ENCODE peak calls at places on chromosome 1, in four cellular contexts. C is heart right ventricle, U is tibial artery, B is sigmoid colon. F is an unnamed sample.

GRCh38 chr1:224433671-224434446 is 738 bp downstream of the WDR26 start:
- DNase-seq in C (peak), U (peak), B (peak), F (peak)

GRCh38 chr1:203036135-203036534 is 9.8 kb downstream of the PPFIA4 start:
- DNase-seq in C (no peak), U (no peak), B (no peak), F (no peak)

GRCh38 chr1:95003433-95003738 is 69.4 kb downstream of the ALG14 start:
- DNase-seq in C (no peak), U (no peak), B (no peak), F (no peak)

GRCh38 chr1:112759228-112759627 is 44.1 kb upstream of the PPM1J start:
- DNase-seq in C (no peak), U (no peak), B (no peak), F (no peak)

GRCh38 chr1:202567747-202568146 is 142.5 kb downstream of the SYT2 start:
- DNase-seq in C (no peak), U (no peak), B (no peak), F (no peak)

GRCh38 chr1:155859881-155860841 is 794 bp downstream of the SYT11 start:
- DNase-seq in C (peak), U (peak), B (peak), F (peak)

GRCh38 chr1:8422439-8423133 is 104.7 kb downstream of the SLC45A1 start:
- DNase-seq in C (no peak), U (peak), B (no peak), F (peak)

GRCh38 chr1:224338150-224338838 is 8.3 kb upstream of the NVL start:
- DNase-seq in C (no peak), U (no peak), B (no peak), F (no peak)

GRCh38 chr1:151715726-151716404 is 738 bp downstream of the CELF3 start:
- DNase-seq in C (no peak), U (no peak), B (no peak), F (no peak)

GRCh38 chr1:58929667-58930325 is 145.9 kb upstream of the JUN start:
- DNase-seq in C (no peak), U (no peak), B (no peak), F (no peak)

GRCh38 chr1:155057788-155058211 is 5.7 kb upstream of the EFNA4 start:
- DNase-seq in C (no peak), U (no peak), B (no peak), F (no peak)

GRCh38 chr1:57218487-57219079 is 205.3 kb downstream of the DAB1 start:
- DNase-seq in C (no peak), U (no peak), B (no peak), F (no peak)

GRCh38 chr1:21335750-21336168 is 45.5 kb upstream of the ECE1 start:
- DNase-seq in C (no peak), U (no peak), B (peak), F (peak)

GRCh38 chr1:162166934-162167615 is 97.6 kb downstream of the NOS1AP start:
- DNase-seq in C (no peak), U (no peak), B (no peak), F (no peak)

GRCh38 chr1:3727042-3727824 is 25.0 kb upstream of the CCDC27 start:
- DNase-seq in C (no peak), U (no peak), B (no peak), F (no peak)

GRCh38 chr1:8520483-8520966 is 202.6 kb downstream of the SLC45A1 start:
- DNase-seq in C (no peak), U (no peak), B (no peak), F (no peak)

GRCh38 chr1:178574345-178574744 is 61.4 kb downstream of the TEX35 start:
- DNase-seq in C (no peak), U (no peak), B (no peak), F (no peak)

GRCh38 chr1:11648039-11648438 is 6.2 kb downstream of the FBXO2 start:
- DNase-seq in C (no peak), U (no peak), B (no peak), F (no peak)

GRCh38 chr1:168760781-168761180 is 31.8 kb upstream of the DPT start:
- DNase-seq in C (no peak), U (no peak), B (no peak), F (no peak)

GRCh38 chr1:3774503-3775247 is 2.1 kb downstream of the SMIM1 start:
- DNase-seq in C (no peak), U (no peak), B (no peak), F (no peak)

GRCh38 chr1:235429143-235429542 is 61.9 kb downstream of the TBCE start:
- DNase-seq in C (no peak), U (no peak), B (no peak), F (no peak)

GRCh38 chr1:235430991-235431390 is 63.8 kb downstream of the TBCE start:
- DNase-seq in C (no peak), U (no peak), B (no peak), F (no peak)

DNA sequence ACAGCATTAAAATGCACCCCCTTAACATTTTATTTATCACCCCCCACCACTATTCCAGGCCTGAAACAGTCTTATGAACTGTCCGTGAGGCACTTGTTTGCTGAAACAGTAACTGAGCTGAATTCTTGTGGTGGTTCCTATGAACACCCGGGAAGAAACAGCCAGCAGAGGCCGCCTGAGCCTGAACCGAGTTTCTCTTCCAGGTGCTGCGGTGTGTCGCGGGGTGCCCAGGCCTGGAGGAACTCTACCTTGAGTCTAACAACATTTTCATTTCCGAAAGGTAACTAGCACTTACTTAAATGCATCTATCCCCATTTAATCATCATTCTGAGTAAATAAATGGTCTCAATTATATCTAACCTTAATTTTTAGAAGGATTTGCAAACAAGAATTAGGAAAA is 66.8 kb downstream of the TBCE start:
- DNase-seq in C (no peak), U (no peak), B (no peak), F (no peak)
- TF ChIP-seq CTCF in C (no peak), U (no peak), B (no peak), F (no peak)

GRCh38 chr1:33087677-33088076 is 6.7 kb downstream of the AZIN2 start:
- DNase-seq in C (no peak), U (no peak), B (no peak), F (no peak)
- TF ChIP-seq CTCF in C (no peak), U (no peak), B (no peak), F (no peak)

GRCh38 chr1:234454910-234455309 is 24.1 kb downstream of the TARBP1 start:
- DNase-seq in C (no peak), U (no peak), B (no peak), F (no peak)

GRCh38 chr1:234460652-234461051 is 18.3 kb downstream of the TARBP1 start:
- DNase-seq in C (no peak), U (no peak), B (no peak), F (no peak)

GRCh38 chr1:234452566-234452965 is 26.4 kb downstream of the TARBP1 start:
- DNase-seq in C (no peak), U (no peak), B (no peak), F (no peak)

GRCh38 chr1:234463749-234464148 is 15.2 kb downstream of the TARBP1 start:
- DNase-seq in C (no peak), U (no peak), B (no peak), F (no peak)

GRCh38 chr1:234458352-234459027 is 20.5 kb downstream of the TARBP1 start:
- DNase-seq in C (no peak), U (no peak), B (no peak), F (no peak)
- TF ChIP-seq CTCF in C (no peak), U (no peak), B (no peak), F (no peak)

DNA sequence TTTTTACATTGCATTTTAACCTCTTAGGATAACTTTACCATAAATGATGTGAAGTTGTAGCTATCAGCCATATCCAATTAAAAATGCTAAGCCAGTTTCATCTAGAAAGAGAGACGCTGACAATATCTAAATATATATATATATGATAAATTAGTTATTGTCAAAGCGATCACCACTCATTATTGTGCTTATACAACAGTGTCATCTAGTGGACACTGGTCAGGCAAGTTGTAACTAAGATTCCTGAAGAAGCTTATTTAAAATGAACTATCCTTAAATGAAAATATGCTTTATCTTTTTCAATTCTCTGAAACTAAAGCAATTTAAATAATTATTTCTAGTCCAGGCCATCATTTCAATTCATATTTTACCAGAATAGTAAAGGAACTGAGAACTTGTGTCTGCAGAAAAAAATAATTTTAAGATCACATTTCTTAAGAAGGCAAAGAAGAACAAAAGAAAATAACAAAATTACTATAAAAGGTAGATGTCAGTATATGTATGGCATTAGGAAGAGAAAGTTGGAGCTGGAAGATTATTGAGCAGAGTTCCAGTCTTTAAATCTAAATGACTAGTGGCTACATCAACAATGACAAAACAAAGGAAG is 193.3 kb upstream of the SNX7 start:
- DNase-seq in C (no peak), U (no peak), B (no peak), F (no peak)
- TF ChIP-seq CTCF in C (peak), U (peak), B (no peak), F (no peak)

GRCh38 chr1:214551052-214551435 is 358 bp downstream of the PTPN14 start:
- DNase-seq in C (peak), U (peak), B (peak), F (peak)

GRCh38 chr1:214551436-214552173 is at the start of gene PTPN14:
- DNase-seq in C (peak), U (peak), B (peak), F (peak)

GRCh38 chr1:214550339-214551051 is 907 bp downstream of the PTPN14 start:
- DNase-seq in C (peak), U (no peak), B (no peak), F (no peak)

GRCh38 chr1:214548988-214549387 is 2.4 kb downstream of the PTPN14 start:
- DNase-seq in C (peak), U (no peak), B (peak), F (no peak)

DNA sequence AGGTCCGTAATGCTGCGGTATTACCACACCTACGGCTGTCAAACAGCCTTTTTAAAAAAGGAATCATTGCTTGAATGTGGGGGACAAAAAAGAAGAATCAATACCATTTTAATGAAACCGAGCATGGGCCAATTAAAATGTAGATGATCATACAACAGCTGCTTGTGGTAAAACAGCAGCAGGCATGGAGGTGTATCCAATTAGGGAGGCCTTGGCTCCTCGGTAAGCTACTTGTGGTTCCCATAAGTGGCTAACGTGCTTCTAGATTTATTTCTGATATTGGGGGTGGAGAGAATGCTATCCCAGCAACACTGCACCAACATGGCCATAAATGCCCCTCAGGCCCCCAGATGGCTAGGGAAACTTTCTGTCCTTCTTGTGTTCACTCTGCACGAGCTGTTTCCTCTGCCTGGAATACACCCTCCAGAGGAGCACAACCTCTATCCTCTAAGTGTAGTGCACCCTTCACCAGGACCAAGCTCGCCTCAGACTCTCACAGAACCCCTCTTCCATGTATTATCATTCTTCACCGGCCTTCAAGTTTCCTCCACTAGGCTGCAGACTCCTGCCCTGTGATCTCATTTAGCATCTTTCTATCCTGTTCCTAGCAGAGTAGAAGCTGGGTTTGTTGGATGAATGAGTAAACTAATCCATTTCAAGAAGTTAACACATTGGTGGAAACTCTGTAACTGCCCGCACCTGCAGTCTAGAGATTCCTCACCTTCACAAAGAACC is 1.6 kb downstream of the PTPN14 start:
- DNase-seq in C (no peak), U (no peak), B (no peak), F (no peak)
- TF ChIP-seq CTCF in C (no peak), U (no peak), B (no peak), F (no peak)

DNA sequence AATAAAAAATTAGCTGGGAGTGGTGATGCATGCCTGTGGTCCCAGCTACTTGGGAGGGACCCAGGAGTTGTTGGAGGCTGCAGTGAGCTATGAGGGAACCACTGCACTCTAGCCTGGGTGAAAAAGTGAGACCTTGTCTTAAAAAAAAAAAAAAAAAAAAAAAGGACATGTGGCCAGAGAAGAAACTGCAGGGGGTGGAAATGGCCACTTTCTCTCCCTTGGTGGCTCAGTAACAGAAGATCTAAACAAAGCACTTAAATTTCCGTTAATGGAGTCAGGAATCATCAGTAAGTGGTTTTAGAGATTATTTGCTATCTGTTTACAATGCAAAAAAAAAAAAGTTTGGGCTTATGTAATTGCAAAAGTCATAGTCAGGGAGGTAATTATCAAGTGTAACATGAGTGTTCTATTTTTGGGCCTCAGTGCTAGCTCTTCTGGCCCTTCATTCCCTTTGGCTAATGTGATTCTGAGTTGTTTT is 19.3 kb upstream of the OPRD1 start:
- DNase-seq in C (no peak), U (no peak), B (no peak), F (no peak)
- TF ChIP-seq CTCF in C (no peak), U (no peak), B (no peak), F (no peak)

GRCh38 chr1:106603616-106604015 is 452.9 kb upstream of the PRMT6 start:
- DNase-seq in C (no peak), U (no peak), B (no peak), F (no peak)
- TF ChIP-seq CTCF in C (no peak), U (no peak), B (no peak), F (no peak)

DNA sequence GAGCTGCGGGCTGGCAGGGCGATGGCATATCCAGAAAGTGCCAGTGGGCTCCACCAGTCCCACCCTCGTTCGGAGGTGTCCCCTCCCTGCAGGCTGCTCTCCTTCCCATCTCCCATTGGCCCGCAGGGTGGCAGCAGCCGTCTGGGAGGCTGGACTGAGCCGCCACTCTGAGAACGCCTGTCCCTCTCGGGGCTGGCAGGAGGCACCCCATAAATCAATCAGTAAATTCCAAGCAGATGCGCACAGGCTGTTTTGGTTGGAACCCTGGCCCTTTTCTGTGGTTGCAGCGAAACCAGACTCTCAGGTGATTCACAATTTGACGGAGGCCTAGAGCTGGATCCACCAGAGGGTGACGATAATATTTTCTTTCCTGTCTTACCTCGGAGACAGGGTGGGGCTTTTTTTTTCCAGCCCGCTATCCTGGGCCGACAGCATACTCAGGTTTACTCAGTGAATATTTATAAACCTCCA is 99.7 kb downstream of the GLIS1 start:
- DNase-seq in C (no peak), U (peak), B (peak), F (peak)
- TF ChIP-seq CTCF in C (no peak), U (no peak), B (no peak), F (no peak)

DNA sequence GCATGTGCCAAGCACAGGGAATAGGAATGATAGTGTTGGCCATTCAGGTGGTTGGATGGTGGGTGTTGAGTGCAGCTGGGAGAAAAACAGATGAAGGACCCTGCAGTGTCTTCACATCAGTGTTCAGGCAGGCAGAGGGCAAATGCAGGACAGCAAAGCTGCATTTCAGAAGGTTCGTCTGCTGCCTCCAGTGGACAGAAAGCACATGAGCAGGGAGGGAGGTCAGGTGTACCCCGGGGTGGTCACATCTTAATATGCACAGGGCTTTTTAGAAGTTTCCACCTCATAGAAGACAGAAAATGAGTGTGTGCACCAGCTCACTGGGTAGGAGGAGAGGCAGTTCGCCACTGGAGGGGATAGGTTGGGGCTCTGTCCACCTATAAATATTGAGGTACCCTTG is 184.9 kb downstream of the SLC35F3 start:
- DNase-seq in C (no peak), U (no peak), B (no peak), F (no peak)
- TF ChIP-seq CTCF in C (no peak), U (no peak), B (no peak), F (no peak)

F was measured in spleen.